ENCODE peak calls at places on chromosome 12, in five cellular contexts. X is left ventricle myocardium inferior, I is lower lobe of right lung, H is adrenal gland, L is ovary. E is an unnamed sample.

GRCh38 chr12:122064034-122064777 is 14.3 kb upstream of the MLXIP start:
- DNase-seq in L (peak; percentile 97), X (peak; percentile 90), I (peak; percentile 84), H (peak; percentile 80), E (peak; percentile 71)

GRCh38 chr12:15662983-15663659 is 126.1 kb downstream of the EPS8 start:
- DNase-seq in L (no peak), X (no peak), H (no peak), I (no peak), E (no peak)

GRCh38 chr12:68940731-68941130 is 7.8 kb upstream of the CPM start:
- DNase-seq in I (no peak), H (no peak), X (no peak), L (no peak), E (no peak)

GRCh38 chr12:108315486-108316105 is 23.5 kb downstream of the CMKLR1 start:
- DNase-seq in L (no peak), H (no peak), X (no peak), I (no peak), E (no peak)

GRCh38 chr12:98354520-98354919 is 160.9 kb upstream of the TMPO start:
- DNase-seq in I (no peak), X (no peak), H (no peak), L (no peak), E (no peak)

GRCh38 chr12:80186727-80187217 is 87.4 kb downstream of the OTOGL start:
- DNase-seq in L (peak; percentile 62), I (no peak), H (peak; percentile 73), X (no peak), E (no peak)

GRCh38 chr12:118164798-118165486 is 29.0 kb downstream of the PEBP1 start:
- DNase-seq in X (no peak), H (peak; percentile 42), L (no peak), I (no peak), E (no peak)

GRCh38 chr12:100238801-100239200 is 28.1 kb downstream of the DEPDC4 start:
- DNase-seq in I (no peak), H (no peak), L (no peak), X (no peak), E (no peak)

GRCh38 chr12:89450922-89451321 is 73.7 kb downstream of the GALNT4 start:
- DNase-seq in X (no peak), H (no peak), L (no peak), I (no peak), E (no peak)

GRCh38 chr12:5889381-5890047 is 55.5 kb downstream of the ANO2 start:
- DNase-seq in L (no peak), X (no peak), H (no peak), I (no peak), E (no peak)

GRCh38 chr12:123336530-123336929 is 28.1 kb downstream of the SBNO1 start:
- DNase-seq in I (no peak), X (no peak), L (no peak), H (no peak), E (no peak)

GRCh38 chr12:102616692-102617091 is 136.3 kb upstream of the IGF1 start:
- DNase-seq in I (no peak), X (no peak), L (no peak), H (no peak), E (no peak)

GRCh38 chr12:102612008-102612407 is 131.6 kb upstream of the IGF1 start:
- DNase-seq in X (no peak), I (no peak), L (no peak), H (no peak), E (no peak)
- H3K4me3 ChIP-seq in X (no peak overlapping the region), I (no peak overlapping the region), L (no peak overlapping the region), H (no peak overlapping the region), E (no peak overlapping the region)

GRCh38 chr12:50201987-50202521 is 34.9 kb upstream of the CERS5 start:
- DNase-seq in H (no peak), L (no peak), X (no peak), I (no peak), E (no peak)
- H3K4me1 ChIP-seq in H (no peaks in the 10 kb centered on the region), L (no peaks in the 10 kb centered on the region), X (no peaks in the 10 kb centered on the region), I (no peaks in the 10 kb centered on the region), E (no peaks in the 10 kb centered on the region)

DNA sequence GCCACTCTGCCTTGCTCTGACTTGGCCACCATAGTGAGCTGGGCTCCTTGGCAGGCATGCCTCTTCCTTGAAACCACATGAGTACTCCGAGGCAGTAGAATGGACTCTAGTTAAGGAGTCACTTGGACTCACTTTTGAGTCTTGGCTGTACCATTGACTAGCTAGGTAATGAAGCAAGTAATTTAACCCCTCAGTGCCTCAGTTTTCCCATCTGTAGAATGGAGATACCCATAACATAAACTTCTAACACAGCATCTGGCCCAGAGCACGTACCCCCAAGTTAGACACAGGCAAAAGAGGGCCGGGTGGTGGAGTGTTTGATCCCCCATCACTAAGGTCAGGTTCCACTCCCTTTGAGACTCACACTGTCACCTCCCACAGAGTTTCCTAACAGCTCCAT is 8.3 kb downstream of the KRT77 start:
- DNase-seq in L (no peak), I (no peak), X (no peak), H (no peak), E (no peak)
- H3K27ac ChIP-seq in L (no peak overlapping the region), I (no peak overlapping the region), X (no peak overlapping the region), H (no peak overlapping the region), E (no peak overlapping the region)

GRCh38 chr12:97046901-97047300 is 139.8 kb downstream of the NEDD1 start:
- DNase-seq in I (no peak), H (no peak), X (no peak), L (no peak), E (no peak)
- H3K4me3 ChIP-seq in I (no peak overlapping the region), H (no peak overlapping the region), X (no peak overlapping the region), L (no peak overlapping the region), E (no peak overlapping the region)

DNA sequence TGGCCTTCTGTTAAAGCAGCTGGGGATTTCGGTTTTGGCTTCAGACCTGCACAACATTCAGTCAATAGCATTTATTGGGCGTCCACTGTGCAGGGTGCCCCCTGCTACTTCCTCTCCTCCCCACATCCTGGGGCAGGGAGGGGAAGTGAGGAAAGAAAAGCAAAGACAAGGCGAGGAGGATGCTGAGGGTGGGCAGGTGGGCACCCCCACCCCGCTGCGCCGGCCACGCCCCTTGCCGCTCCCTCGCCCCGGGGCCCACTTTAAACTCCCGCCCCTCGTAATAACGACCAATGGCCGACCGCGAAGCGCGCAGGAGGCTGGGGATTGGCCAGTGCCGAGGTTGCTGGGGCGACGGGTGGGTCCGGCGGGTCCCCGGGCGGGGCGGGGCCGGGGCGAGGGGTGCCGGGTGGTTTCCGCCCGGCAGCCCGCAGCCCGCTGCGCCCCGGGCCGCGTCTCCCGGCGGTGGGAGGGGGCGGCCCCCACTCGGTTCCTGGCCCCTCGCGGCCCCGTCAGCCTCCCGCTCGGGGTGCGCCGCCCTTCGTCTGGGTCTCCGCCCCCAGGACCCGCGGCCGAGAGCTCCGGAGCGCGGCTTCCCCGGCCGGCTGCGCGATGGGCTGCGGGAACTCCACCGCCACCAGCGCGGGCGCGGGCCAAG is at the start of gene C12orf75:
- DNase-seq in X (peak; percentile 56), H (peak; percentile 61), L (peak; percentile 69), I (peak; percentile 66), E (peak; percentile 59)
- H3K4me1 ChIP-seq in X (peaks cover 13% of the 10 kb centered on the region), H (peaks cover 7% of the 10 kb centered on the region), L (peaks cover 2% of the 10 kb centered on the region), I (peaks cover 10% of the 10 kb centered on the region), E (no peaks in the 10 kb centered on the region)